ENCODE peak calls at places on chromosomes 13 and 19, in nine cellular contexts. A is CD8-positive, alpha-beta T cell; D is thoracic aorta; T is BE2C; M is left ventricle myocardium inferior; U is kidney; S is iPS DF 6.9; L is ovary; I is uterus. F is an unnamed sample. For H3K9me3, the result is how much of the 10 kb centered on the place peaks cover.

GRCh38 chr13:97660488-97661086 is 226.6 kb downstream of the RAP2A start:
- DNase-seq in S (no peak), T (no peak), A (no peak), U (no peak), L (no peak), D (no peak), M (peak), I (no peak), F (no peak)

GRCh38 chr13:112790735-112791641 is 101.2 kb downstream of the ATP11A start:
- DNase-seq in U (no peak), M (no peak), S (no peak), L (no peak), A (no peak), I (peak), D (no peak), T (no peak), F (no peak)

GRCh38 chr13:34776390-34776981 is 165.6 kb upstream of the NBEA start:
- DNase-seq in A (no peak), M (no peak), L (no peak), D (no peak), I (no peak), S (no peak), U (no peak), T (no peak), F (no peak)

GRCh38 chr13:27770809-27771208 is 21.5 kb upstream of the GSX1 start:
- DNase-seq in T (no peak), A (peak), U (no peak), M (no peak), S (no peak), D (no peak), L (no peak), I (no peak), F (no peak)

GRCh38 chr19:38538386-38538785 is 79.4 kb downstream of the MAP4K1 start:
- DNase-seq in U (no peak), S (no peak), T (no peak), I (no peak), D (no peak), M (no peak), L (no peak), A (no peak), F (no peak)

GRCh38 chr13:113299951-113300350 is 2.9 kb downstream of the LAMP1 start:
- DNase-seq in U (no peak), S (no peak), I (no peak), T (no peak), M (no peak), D (no peak), A (no peak), L (no peak), F (no peak)

GRCh38 chr19:3046621-3047306 is 15.5 kb downstream of the TLE5 start:
- DNase-seq in I (peak), T (no peak), D (no peak), L (peak), A (no peak), U (peak), M (no peak), S (no peak), F (no peak)

GRCh38 chr19:15454371-15454800 is 4.6 kb upstream of the WIZ start:
- DNase-seq in I (no peak), U (no peak), L (peak), T (no peak), M (no peak), S (no peak), D (no peak), A (no peak), F (no peak)

GRCh38 chr19:16904599-16904998 is 15.8 kb downstream of the F2RL3 start:
- DNase-seq in S (no peak), D (no peak), U (no peak), M (no peak), L (no peak), A (no peak), I (no peak), T (no peak), F (no peak)

GRCh38 chr19:20388826-20389225 is 176.8 kb downstream of the ZNF737 start:
- DNase-seq in S (no peak), D (no peak), I (no peak), T (no peak), M (no peak), U (no peak), L (no peak), A (no peak), F (no peak)
- H3K9me3 ChIP-seq in S (under half), D (under half), I (under half), T (under half), M (half or more), U (under half), L (under half), A (under half), F (under half)

GRCh38 chr19:36652958-36653357 is 13.7 kb downstream of the ZNF461 start:
- DNase-seq in U (no peak), D (no peak), I (no peak), L (no peak), A (no peak), M (no peak), T (no peak), S (no peak), F (no peak)
- H3K9me3 ChIP-seq in U (under half), D (half or more), I (under half), L (under half), A (under half), M (half or more), T (under half), S (under half), F (under half)

GRCh38 chr19:23440207-23440606 is 44.9 kb upstream of the ZNF91 start:
- DNase-seq in A (no peak), T (peak), S (no peak), D (no peak), M (no peak), U (no peak), I (no peak), L (no peak), F (no peak)

GRCh38 chr19:23439623-23440022 is 44.4 kb upstream of the ZNF91 start:
- DNase-seq in A (no peak), S (no peak), I (no peak), D (no peak), U (no peak), T (peak), M (no peak), L (no peak), F (no peak)

GRCh38 chr19:23436318-23436717 is 41.0 kb upstream of the ZNF91 start:
- DNase-seq in M (no peak), I (no peak), A (no peak), U (no peak), D (no peak), T (peak), L (no peak), S (no peak), F (no peak)

GRCh38 chr19:23436944-23437343 is 41.7 kb upstream of the ZNF91 start:
- DNase-seq in A (no peak), U (no peak), T (peak), M (no peak), I (no peak), L (no peak), D (no peak), S (no peak), F (no peak)

DNA sequence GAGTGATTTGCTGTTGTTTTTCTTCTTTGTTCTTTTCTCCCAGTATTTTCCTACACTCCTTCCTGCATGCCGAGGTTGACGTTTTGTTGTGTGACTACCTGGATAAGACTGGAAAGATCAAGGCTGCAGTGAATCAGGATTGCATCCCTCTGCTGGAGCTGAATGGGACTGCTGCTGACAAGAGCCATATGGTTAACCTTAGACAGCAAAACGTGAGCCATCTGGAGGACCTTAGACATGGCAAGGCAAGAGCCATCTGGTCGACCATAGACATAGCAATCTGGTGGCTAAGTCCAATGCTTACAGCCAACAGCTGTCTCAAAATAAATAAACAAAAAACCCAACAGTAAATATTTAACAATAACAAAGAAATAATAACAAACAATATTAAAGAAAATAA is 42.6 kb upstream of the ZNF91 start:
- DNase-seq in D (no peak), L (no peak), S (no peak), A (no peak), T (peak), U (no peak), M (no peak), I (no peak), F (no peak)
- H3K9me3 ChIP-seq in D (under half), L (under half), S (under half), A (under half), T (under half), U (under half), M (under half), I (under half), F (under half)

GRCh38 chr13:110408286-110408685 is 101.2 kb downstream of the COL4A2 start:
- DNase-seq in U (no peak), A (no peak), M (no peak), T (no peak), S (no peak), L (no peak), D (no peak), I (no peak), F (no peak)
- H3K9me3 ChIP-seq in U (under half), A (under half), M (under half), T (under half), S (under half), L (under half), D (under half), I (under half), F (under half)

GRCh38 chr19:23867895-23868294 is 46.8 kb upstream of the ZNF726 start:
- DNase-seq in M (no peak), T (no peak), U (no peak), D (no peak), I (no peak), A (no peak), L (no peak), S (no peak), F (no peak)

GRCh38 chr19:23868630-23869029 is 46.1 kb upstream of the ZNF726 start:
- DNase-seq in U (no peak), I (no peak), A (no peak), M (no peak), L (no peak), D (no peak), T (no peak), S (no peak), F (no peak)

DNA sequence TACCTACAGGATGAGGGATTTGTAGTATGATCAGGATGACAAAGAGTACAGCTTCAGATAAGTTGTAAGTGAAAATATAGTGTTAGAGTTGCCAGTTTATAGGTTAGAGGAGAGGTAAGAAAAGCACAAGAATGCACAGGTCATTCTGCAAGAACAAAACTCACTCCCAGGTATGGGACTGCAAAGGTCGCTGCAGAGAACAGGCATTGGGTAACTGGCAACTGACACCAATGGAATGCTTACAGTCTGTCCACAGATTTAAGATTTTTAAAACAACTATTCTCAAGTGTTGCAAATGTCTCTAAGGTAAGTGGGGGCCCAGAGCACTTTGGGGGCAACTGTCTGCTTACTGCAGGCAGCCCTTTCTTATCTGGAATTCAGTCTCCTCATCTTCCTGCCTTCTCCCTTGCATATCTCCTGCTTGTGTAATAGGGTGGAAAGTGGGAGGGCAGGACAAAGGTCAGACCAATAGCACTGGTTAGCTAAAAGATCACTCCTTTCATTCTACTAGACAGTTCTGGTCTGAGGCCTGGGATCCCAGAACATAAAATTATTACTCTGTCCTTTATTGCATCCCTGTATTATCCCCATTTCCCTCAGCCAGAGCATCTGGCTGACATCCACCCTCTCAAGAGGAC is 42.3 kb upstream of the ZNF726 start:
- DNase-seq in D (no peak), M (no peak), S (no peak), T (no peak), L (no peak), A (no peak), I (no peak), U (no peak), F (no peak)
- H3K9me3 ChIP-seq in D (under half), M (under half), S (under half), T (under half), L (under half), A (under half), I (under half), U (under half), F (under half)

GRCh38 chr19:53161123-53161522 is 2.3 kb upstream of the ZNF347 start:
- DNase-seq in M (no peak), A (no peak), L (no peak), S (no peak), U (no peak), D (no peak), T (no peak), I (no peak), F (no peak)

GRCh38 chr19:53157601-53158000 is 1.3 kb downstream of the ZNF347 start:
- DNase-seq in D (no peak), I (no peak), L (peak), U (no peak), A (no peak), T (no peak), M (no peak), S (no peak), F (no peak)

GRCh38 chr19:53156888-53157287 is 2.0 kb downstream of the ZNF347 start:
- DNase-seq in S (no peak), I (no peak), A (no peak), D (no peak), T (no peak), L (no peak), U (no peak), M (no peak), F (no peak)

GRCh38 chr19:53160350-53160749 is 1.5 kb upstream of the ZNF347 start:
- DNase-seq in A (no peak), T (no peak), D (no peak), I (no peak), U (no peak), L (no peak), M (no peak), S (no peak), F (no peak)

GRCh38 chr19:53158119-53158656 is 665 bp downstream of the ZNF347 start:
- DNase-seq in T (peak), U (peak), A (peak), S (no peak), M (peak), L (peak), D (no peak), I (peak), F (peak)
- H3K9me3 ChIP-seq in T (under half), U (under half), A (under half), S (under half), M (under half), L (under half), D (under half), I (under half), F (under half)

GRCh38 chr19:30319876-30320275 is 52.3 kb upstream of the ZNF536 start:
- DNase-seq in M (no peak), T (no peak), U (no peak), D (no peak), S (no peak), L (no peak), A (no peak), I (no peak), F (no peak)
- H3K9me3 ChIP-seq in M (under half), T (under half), U (under half), D (under half), S (under half), L (under half), A (under half), I (under half), F (under half)

GRCh38 chr19:54668353-54668752 is 5.6 kb downstream of the LILRB4 start:
- DNase-seq in D (no peak), U (no peak), T (no peak), S (no peak), I (no peak), M (no peak), L (no peak), A (no peak), F (no peak)

GRCh38 chr19:54677217-54677616 is 14.4 kb downstream of the LILRB4 start:
- DNase-seq in T (no peak), U (no peak), M (no peak), I (no peak), A (no peak), L (no peak), S (no peak), D (no peak), F (no peak)

GRCh38 chr19:54670576-54671347 is 8.0 kb downstream of the LILRB4 start:
- DNase-seq in T (no peak), I (no peak), S (no peak), L (no peak), D (no peak), A (no peak), M (no peak), U (no peak), F (no peak)

GRCh38 chr19:54674021-54674617 is 11.3 kb downstream of the LILRB4 start:
- DNase-seq in A (no peak), M (no peak), D (no peak), L (no peak), U (no peak), S (peak), I (no peak), T (peak), F (no peak)

GRCh38 chr19:54673222-54673621 is 10.4 kb downstream of the LILRB4 start:
- DNase-seq in T (no peak), U (no peak), I (no peak), D (no peak), M (no peak), S (no peak), A (no peak), L (no peak), F (no peak)
- H3K9me3 ChIP-seq in T (under half), U (under half), I (under half), D (under half), M (under half), S (under half), A (under half), L (under half), F (under half)

F was measured in T-helper 17 cell.